ENCODE peak calls at places on chromosomes 6 and 20, in six cellular contexts. L is IMR-90, E is right lobe of liver, G is H54, B is HCT116, W is A549. X is an unnamed sample.

GRCh38 chr6:138847884-138848283 is 52.0 kb downstream of the ECT2L start:
- DNase-seq in L (peak), E (no peak), W (no peak), G (no peak), B (no peak), X (no peak)

GRCh38 chr20:62266340-62266739 is 28.0 kb downstream of the OSBPL2 start:
- DNase-seq in G (no peak), L (no peak), E (no peak), B (no peak), W (peak), X (peak)

GRCh38 chr6:153170511-153170910 is 39.4 kb upstream of the RGS17 start:
- DNase-seq in L (peak), G (peak), B (peak), E (no peak), W (peak), X (no peak)

GRCh38 chr6:29967379-29968010 is 25.2 kb downstream of the HLA-A start:
- DNase-seq in B (peak), E (peak), L (no peak), W (no peak), G (no peak), X (peak)

GRCh38 chr20:38267251-38267650 is 6.7 kb upstream of the KIAA1755 start:
- DNase-seq in G (no peak), L (no peak), B (no peak), E (no peak), W (no peak), X (no peak)

GRCh38 chr20:34970193-34971037 is 14.7 kb downstream of the MYH7B start:
- DNase-seq in E (no peak), B (no peak), G (no peak), L (no peak), W (no peak), X (no peak)

GRCh38 chr6:74879234-74879633 is 326.6 kb downstream of the COL12A1 start:
- DNase-seq in E (no peak), G (no peak), W (no peak), L (peak), B (no peak), X (no peak)

GRCh38 chr20:39152126-39152525 is 190.0 kb downstream of the DHX35 start:
- DNase-seq in W (no peak), B (no peak), E (no peak), L (no peak), G (no peak), X (no peak)

GRCh38 chr6:32149932-32150920 is 1.5 kb downstream of the PRRT1 start:
- DNase-seq in G (no peak), L (no peak), E (no peak), B (no peak), W (no peak), X (no peak)

GRCh38 chr6:12245763-12246720 is 44.1 kb upstream of the EDN1 start:
- DNase-seq in W (peak), E (no peak), B (no peak), G (no peak), L (peak), X (no peak)

GRCh38 chr20:57451759-57452661 is 60.8 kb downstream of the RBM38 start:
- DNase-seq in L (no peak), B (no peak), E (no peak), W (no peak), G (no peak), X (peak)

GRCh38 chr6:130069471-130069870 is 51.1 kb downstream of the L3MBTL3 start:
- DNase-seq in E (no peak), B (no peak), W (no peak), G (no peak), L (no peak), X (no peak)

GRCh38 chr6:74651948-74652347 is 553.9 kb downstream of the COL12A1 start:
- DNase-seq in L (peak), E (no peak), G (no peak), W (no peak), B (no peak), X (no peak)

GRCh38 chr6:12350644-12351173 is 60.5 kb downstream of the EDN1 start:
- DNase-seq in E (no peak), G (no peak), W (no peak), L (no peak), B (no peak), X (no peak)

GRCh38 chr20:22944936-22945335 is 90.2 kb upstream of the SSTR4 start:
- DNase-seq in G (no peak), W (no peak), B (no peak), L (no peak), E (no peak), X (no peak)

GRCh38 chr6:85402922-85403321 is 47.0 kb upstream of the NT5E start:
- DNase-seq in E (no peak), B (no peak), W (no peak), G (no peak), L (no peak), X (no peak)

GRCh38 chr20:50226093-50226974 is 35.7 kb downstream of the CEBPB start:
- DNase-seq in W (no peak), G (no peak), B (no peak), E (no peak), L (peak), X (no peak)

GRCh38 chr20:21515300-21516179 is 1.7 kb upstream of the NKX2-2 start:
- DNase-seq in W (no peak), B (no peak), L (no peak), E (peak), G (no peak), X (no peak)

GRCh38 chr6:81253821-81254220 is 498.7 kb downstream of the TENT5A start:
- DNase-seq in G (no peak), E (no peak), B (no peak), L (no peak), W (no peak), X (no peak)

GRCh38 chr6:125421853-125422252 is 120.1 kb upstream of the HDDC2 start:
- DNase-seq in B (no peak), G (peak), W (peak), E (no peak), L (no peak), X (no peak)

GRCh38 chr20:48586728-48587127 is 241.1 kb downstream of the PREX1 start:
- DNase-seq in B (no peak), W (no peak), G (no peak), L (no peak), E (no peak), X (no peak)

GRCh38 chr6:157985378-157986155 is 3.9 kb downstream of the SYNJ2 start:
- DNase-seq in G (no peak), L (no peak), E (no peak), W (no peak), B (no peak), X (no peak)

GRCh38 chr6:12208190-12208589 is 82.0 kb upstream of the EDN1 start:
- DNase-seq in G (peak), L (peak), W (peak), E (peak), B (no peak), X (peak)

GRCh38 chr20:10469599-10469998 is 34.5 kb downstream of the SLX4IP start:
- DNase-seq in E (no peak), G (peak), L (peak), B (peak), W (peak), X (peak)

GRCh38 chr6:158941246-158941645 is 58.8 kb downstream of the RSPH3 start:
- DNase-seq in E (no peak), W (no peak), B (no peak), G (no peak), L (no peak), X (no peak)

GRCh38 chr6:11974089-11974488 is 38.0 kb upstream of the HIVEP1 start:
- DNase-seq in W (no peak), E (no peak), L (peak), G (no peak), B (no peak), X (no peak)

DNA sequence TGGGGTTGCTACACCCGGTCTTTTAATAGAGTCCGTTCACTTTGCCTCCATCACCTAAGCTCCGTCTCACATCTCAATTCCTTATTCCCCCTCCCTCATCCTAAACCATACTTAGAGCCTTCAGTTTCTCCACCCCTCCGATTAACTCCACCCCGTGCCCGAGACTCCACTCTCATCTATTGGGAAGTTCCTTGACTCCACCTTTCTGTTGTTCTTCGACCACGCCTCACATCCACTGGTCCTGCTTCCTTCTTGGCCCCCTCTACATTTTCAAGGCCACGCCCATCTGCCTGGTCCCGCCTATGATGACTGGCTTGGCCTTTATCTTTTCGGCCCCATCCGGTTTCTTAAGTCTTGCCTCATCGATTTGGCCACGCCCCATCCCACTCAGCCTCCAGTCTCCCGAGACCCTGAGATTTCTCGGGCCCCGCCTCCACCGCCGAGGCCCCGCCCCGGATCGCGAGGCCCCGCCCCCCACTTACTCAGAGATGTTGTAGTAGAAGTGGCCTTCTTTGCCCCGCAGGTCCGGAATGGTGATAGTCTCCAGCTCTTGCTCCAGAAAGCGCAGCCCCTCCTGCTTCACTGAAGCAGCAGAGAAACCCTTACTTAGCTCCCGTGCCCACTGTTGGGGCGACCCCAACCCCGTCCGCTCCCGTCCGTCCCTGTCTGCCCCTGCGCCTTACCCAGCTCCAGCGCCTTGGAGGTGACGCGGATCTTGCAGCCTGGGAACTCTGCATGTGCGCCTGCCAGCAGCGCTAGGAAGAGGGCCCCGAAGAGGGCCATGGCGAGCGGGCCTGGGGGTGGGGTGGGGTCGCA is 1.1 kb downstream of the PLTP start:
- DNase-seq in L (peak), W (peak), B (peak), E (peak), G (peak), X (peak)
- TF ChIP-seq POLR2A in L (no peak), W (no peak), B (no peak), E (peak), G (peak), X (peak)

GRCh38 chr20:43662943-43663655 is 3.8 kb upstream of the MYBL2 start:
- DNase-seq in B (no peak), E (no peak), L (peak), W (peak), G (peak), X (peak)

GRCh38 chr20:43667341-43668132 is 623 bp downstream of the MYBL2 start:
- DNase-seq in E (no peak), G (no peak), W (peak), L (no peak), B (no peak), X (peak)

GRCh38 chr20:43665466-43666176 is 1.3 kb upstream of the MYBL2 start:
- DNase-seq in L (no peak), W (no peak), E (no peak), B (no peak), G (no peak), X (no peak)

GRCh38 chr20:43669332-43669731 is 2.4 kb downstream of the MYBL2 start:
- DNase-seq in W (peak), B (no peak), G (peak), L (peak), E (peak), X (peak)

GRCh38 chr20:43666376-43667328 is at the start of gene MYBL2:
- DNase-seq in B (peak), G (peak), L (peak), E (peak), W (peak), X (peak)
- TF ChIP-seq POLR2A in B (no peak), G (peak), L (no peak), E (no peak), W (peak), X (no peak)

GRCh38 chr6:134039116-134039515 is 13.3 kb downstream of the SLC2A12 start:
- DNase-seq in B (no peak), L (no peak), G (no peak), W (no peak), E (no peak), X (no peak)

GRCh38 chr6:134034478-134034877 is 17.9 kb downstream of the SLC2A12 start:
- DNase-seq in L (no peak), E (no peak), W (no peak), B (no peak), G (no peak), X (no peak)

GRCh38 chr6:134034951-134035822 is 17.2 kb downstream of the SLC2A12 start:
- DNase-seq in W (no peak), E (no peak), L (no peak), G (no peak), B (peak), X (no peak)

GRCh38 chr6:134031696-134032255 is 20.6 kb downstream of the SLC2A12 start:
- DNase-seq in E (no peak), G (no peak), W (no peak), B (no peak), L (peak), X (no peak)

DNA sequence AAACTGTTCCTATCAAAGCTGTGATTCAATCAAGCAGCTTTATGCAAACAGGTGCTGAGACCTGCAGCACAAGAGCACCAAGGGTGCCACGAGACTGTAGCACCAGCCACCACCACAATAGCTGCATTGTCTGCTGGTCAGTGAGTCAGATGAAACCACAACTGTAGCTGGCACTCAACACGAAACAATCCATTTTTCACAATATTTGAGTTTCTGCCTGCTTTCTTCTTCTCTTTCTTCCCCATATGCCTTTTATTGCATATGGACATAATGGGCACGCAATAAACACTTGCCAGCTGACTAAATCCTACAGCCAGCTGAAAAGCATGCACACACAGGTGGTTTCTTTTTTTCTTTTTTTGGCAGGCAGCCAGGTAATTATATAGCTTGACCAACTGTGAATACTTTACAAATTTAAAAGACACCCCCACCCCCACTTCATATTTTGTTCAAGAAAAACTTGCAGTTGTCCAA is 16.6 kb downstream of the SLC2A12 start:
- DNase-seq in W (peak), E (no peak), B (peak), G (peak), L (peak), X (no peak)
- TF ChIP-seq POLR2A in W (no peak), E (no peak), B (no peak), G (no peak), L (no peak), X (no peak)

DNA sequence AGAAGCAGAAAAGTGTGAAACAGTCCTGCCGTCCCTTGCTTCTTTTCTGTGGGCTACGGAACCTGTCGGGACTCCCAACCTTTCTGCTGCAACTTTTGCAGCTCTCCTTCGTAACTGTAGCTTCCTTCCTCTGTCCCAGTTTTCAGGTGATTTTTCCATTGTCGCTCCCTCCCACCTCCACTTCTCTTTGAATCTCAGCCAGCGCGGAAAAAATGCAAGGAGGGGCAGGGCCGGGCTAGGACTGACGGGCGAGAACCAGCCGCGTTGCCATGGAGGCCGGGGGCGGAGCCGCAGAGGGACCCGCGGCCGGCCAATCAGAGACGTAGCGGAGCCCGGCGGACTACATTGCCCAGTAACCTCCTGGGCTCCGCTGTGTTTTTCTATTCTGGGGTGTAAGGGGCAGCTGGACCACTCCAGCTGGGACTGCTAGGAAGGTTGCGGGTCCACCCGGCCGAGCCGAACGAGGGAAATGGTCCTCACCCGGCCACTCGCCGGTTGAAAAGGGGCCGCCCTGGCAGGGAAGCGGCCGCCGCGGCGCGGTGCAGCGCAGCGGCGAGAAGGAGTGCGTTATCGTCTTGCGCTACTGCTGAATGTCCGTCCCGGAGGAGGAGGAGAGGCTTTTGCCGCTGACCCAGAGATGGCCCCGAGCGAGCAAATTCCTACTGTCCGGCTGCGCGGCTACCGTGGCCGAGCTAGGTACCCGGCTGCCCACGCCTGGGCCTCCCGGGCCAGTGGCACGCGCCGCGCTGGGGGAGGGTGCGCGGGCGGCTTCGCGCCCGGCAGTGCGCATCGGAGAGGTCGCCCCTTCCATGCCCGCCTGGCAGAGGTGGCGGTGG is at the start of the genes CYP39A1 and SLC25A27:
- DNase-seq in G (no peak), W (peak), B (peak), E (peak), L (peak), X (peak)
- TF ChIP-seq POLR2A in G (no peak), W (no peak), B (peak), E (peak), L (no peak), X (no peak)

GRCh38 chr6:137106183-137106582 is 61.4 kb upstream of the IL20RA start:
- DNase-seq in G (no peak), W (no peak), E (no peak), B (no peak), L (no peak), X (no peak)

GRCh38 chr6:137111296-137112066 is 62.0 kb downstream of the IL22RA2 start:
- DNase-seq in G (no peak), B (no peak), L (no peak), E (no peak), W (no peak), X (no peak)

GRCh38 chr6:137104926-137105325 is 60.2 kb upstream of the IL20RA start:
- DNase-seq in W (no peak), B (no peak), E (no peak), G (no peak), L (no peak), X (no peak)

GRCh38 chr6:137105375-137105774 is 60.6 kb upstream of the IL20RA start:
- DNase-seq in W (no peak), G (no peak), B (no peak), E (no peak), L (no peak), X (no peak)

GRCh38 chr6:137107767-137108105 is 63.0 kb upstream of the IL20RA start:
- DNase-seq in G (no peak), L (no peak), E (no peak), W (no peak), B (no peak), X (no peak)
- TF ChIP-seq POLR2A in G (no peak), L (no peak), E (no peak), W (no peak), B (no peak), X (no peak)

GRCh38 chr20:17570347-17571152 is 675 bp downstream of the DSTN start:
- DNase-seq in E (peak), B (peak), G (no peak), W (peak), L (peak), X (peak)
- TF ChIP-seq POLR2A in E (no peak), B (no peak), G (no peak), W (no peak), L (no peak), X (no peak)

GRCh38 chr6:3749390-3749978 is 2.0 kb downstream of the PXDC1 start:
- DNase-seq in E (peak), W (no peak), B (no peak), G (no peak), L (no peak), X (no peak)

GRCh38 chr6:3750324-3751018 is 1.0 kb downstream of the PXDC1 start:
- DNase-seq in G (peak), L (peak), E (peak), W (no peak), B (no peak), X (no peak)

GRCh38 chr6:3751019-3751729 is at the start of gene PXDC1:
- DNase-seq in B (no peak), G (no peak), E (no peak), W (no peak), L (no peak), X (no peak)

GRCh38 chr6:3748726-3749389 is 2.7 kb downstream of the PXDC1 start:
- DNase-seq in W (no peak), B (no peak), G (no peak), E (no peak), L (peak), X (no peak)

DNA sequence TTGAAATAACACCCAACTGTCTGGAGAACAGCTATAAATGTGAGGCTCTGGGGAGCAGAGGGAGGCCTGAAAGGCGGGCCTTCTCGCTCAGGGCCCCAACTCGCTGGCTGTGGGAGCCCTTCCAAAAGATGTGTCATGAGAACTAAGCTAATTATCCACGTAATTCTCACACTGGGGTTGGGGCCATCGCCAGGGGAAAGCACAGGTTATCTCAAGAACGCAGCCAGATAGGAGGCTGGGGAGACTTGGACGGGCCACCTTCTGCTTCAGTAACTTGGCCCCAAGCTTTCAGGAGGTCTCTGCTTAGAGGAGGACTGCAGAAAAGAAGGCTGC is 1.6 kb downstream of the PXDC1 start:
- DNase-seq in L (peak), B (no peak), E (peak), G (peak), W (no peak), X (peak)
- TF ChIP-seq POLR2A in L (peak), B (no peak), E (no peak), G (peak), W (no peak), X (no peak)

GRCh38 chr20:45358282-45359068 is 4.5 kb upstream of the SYS1 start:
- DNase-seq in B (no peak), W (no peak), G (no peak), E (peak), L (peak), X (no peak)
- TF ChIP-seq POLR2A in B (no peak), W (no peak), G (no peak), E (peak), L (no peak), X (no peak)